ENCODE peak calls at places on chromosomes 2 and 18, in six cellular contexts. One of them, this sample, is unnamed.

GRCh38 chr2:62143696-62144095 is 52.2 kb upstream of the B3GNT2 start:
- DNase-seq in cardiac muscle cell: no peak
- DNase-seq in astrocyte of the cerebellum: no peak
- DNase-seq in AG10803: no peak
- DNase-seq in GM20000: no peak
- DNase-seq in ovary: no peak
- DNase-seq in this sample: no peak

GRCh38 chr18:72283148-72283925 is 260.8 kb downstream of the CBLN2 start:
- DNase-seq in cardiac muscle cell: no peak
- DNase-seq in astrocyte of the cerebellum: no peak
- DNase-seq in AG10803: no peak
- DNase-seq in GM20000: no peak
- DNase-seq in ovary: no peak
- DNase-seq in this sample: no peak

GRCh38 chr2:217935245-217935879 is 67.4 kb downstream of the TNS1 start:
- DNase-seq in cardiac muscle cell: peak
- DNase-seq in astrocyte of the cerebellum: peak
- DNase-seq in AG10803: peak
- DNase-seq in GM20000: no peak
- DNase-seq in ovary: no peak
- DNase-seq in this sample: no peak

GRCh38 chr2:98556634-98557033 is 51.7 kb downstream of the COA5 start:
- DNase-seq in cardiac muscle cell: no peak
- DNase-seq in astrocyte of the cerebellum: no peak
- DNase-seq in AG10803: no peak
- DNase-seq in GM20000: peak
- DNase-seq in ovary: no peak
- DNase-seq in this sample: no peak

GRCh38 chr2:96953611-96954489 is 32.5 kb downstream of the FAM178B start:
- DNase-seq in cardiac muscle cell: no peak
- DNase-seq in astrocyte of the cerebellum: no peak
- DNase-seq in AG10803: no peak
- DNase-seq in GM20000: peak
- DNase-seq in ovary: peak
- DNase-seq in this sample: no peak

GRCh38 chr2:30759481-30759880 is 47.8 kb downstream of the CAPN13 start:
- DNase-seq in cardiac muscle cell: no peak
- DNase-seq in astrocyte of the cerebellum: no peak
- DNase-seq in AG10803: no peak
- DNase-seq in GM20000: no peak
- DNase-seq in ovary: no peak
- DNase-seq in this sample: no peak

GRCh38 chr18:9827211-9827855 is 58.4 kb upstream of the TXNDC2 start:
- DNase-seq in cardiac muscle cell: peak
- DNase-seq in astrocyte of the cerebellum: no peak
- DNase-seq in AG10803: no peak
- DNase-seq in GM20000: no peak
- DNase-seq in ovary: no peak
- DNase-seq in this sample: no peak

GRCh38 chr2:130261970-130262760 is 63.9 kb upstream of the TUBA3E start:
- DNase-seq in cardiac muscle cell: peak
- DNase-seq in astrocyte of the cerebellum: no peak
- DNase-seq in AG10803: peak
- DNase-seq in GM20000: no peak
- DNase-seq in ovary: peak
- DNase-seq in this sample: no peak

GRCh38 chr2:152924722-152925121 is 206.3 kb downstream of the ARL6IP6 start:
- DNase-seq in cardiac muscle cell: no peak
- DNase-seq in astrocyte of the cerebellum: no peak
- DNase-seq in AG10803: peak
- DNase-seq in GM20000: no peak
- DNase-seq in ovary: no peak
- DNase-seq in this sample: no peak

GRCh38 chr2:168992591-168993349 is 38.4 kb downstream of the ABCB11 start:
- DNase-seq in cardiac muscle cell: peak
- DNase-seq in astrocyte of the cerebellum: no peak
- DNase-seq in AG10803: peak
- DNase-seq in GM20000: no peak
- DNase-seq in ovary: no peak
- DNase-seq in this sample: no peak

GRCh38 chr2:7984693-7985353 is 697.0 kb upstream of the ID2 start:
- DNase-seq in cardiac muscle cell: no peak
- DNase-seq in astrocyte of the cerebellum: no peak
- DNase-seq in AG10803: no peak
- DNase-seq in GM20000: peak
- DNase-seq in ovary: no peak
- DNase-seq in this sample: no peak

GRCh38 chr2:171225302-171225980 is 64.7 kb upstream of the TLK1 start:
- DNase-seq in cardiac muscle cell: peak
- DNase-seq in astrocyte of the cerebellum: peak
- DNase-seq in AG10803: peak
- DNase-seq in GM20000: no peak
- DNase-seq in ovary: no peak
- DNase-seq in this sample: no peak

GRCh38 chr2:140643761-140644187 is 1487.0 kb downstream of the LRP1B start:
- DNase-seq in cardiac muscle cell: peak
- DNase-seq in astrocyte of the cerebellum: peak
- DNase-seq in AG10803: peak
- DNase-seq in GM20000: no peak
- DNase-seq in ovary: no peak
- DNase-seq in this sample: no peak

GRCh38 chr2:164697688-164698290 is 76.5 kb upstream of the GRB14 start:
- DNase-seq in cardiac muscle cell: peak
- DNase-seq in astrocyte of the cerebellum: no peak
- DNase-seq in AG10803: peak
- DNase-seq in GM20000: no peak
- DNase-seq in ovary: no peak
- DNase-seq in this sample: no peak

GRCh38 chr2:9658972-9659371 is 28.2 kb upstream of the YWHAQ start:
- DNase-seq in cardiac muscle cell: peak
- DNase-seq in astrocyte of the cerebellum: no peak
- DNase-seq in AG10803: peak
- DNase-seq in GM20000: no peak
- DNase-seq in ovary: no peak
- DNase-seq in this sample: no peak

GRCh38 chr18:32911660-32912284 is 138.9 kb upstream of the KLHL14 start:
- DNase-seq in cardiac muscle cell: no peak
- DNase-seq in astrocyte of the cerebellum: peak
- DNase-seq in AG10803: peak
- DNase-seq in GM20000: no peak
- DNase-seq in ovary: no peak
- DNase-seq in this sample: no peak

GRCh38 chr18:59502222-59502898 is 143.3 kb upstream of the LMAN1 start:
- DNase-seq in cardiac muscle cell: peak
- DNase-seq in astrocyte of the cerebellum: peak
- DNase-seq in AG10803: peak
- DNase-seq in GM20000: no peak
- DNase-seq in ovary: no peak
- DNase-seq in this sample: peak

GRCh38 chr2:212177724-212178123 is 360.9 kb downstream of the ERBB4 start:
- DNase-seq in cardiac muscle cell: peak
- DNase-seq in astrocyte of the cerebellum: no peak
- DNase-seq in AG10803: no peak
- DNase-seq in GM20000: no peak
- DNase-seq in ovary: no peak
- DNase-seq in this sample: no peak
- TF ChIP-seq CTCF in cardiac muscle cell: no peak
- TF ChIP-seq CTCF in astrocyte of the cerebellum: peak
- TF ChIP-seq CTCF in AG10803: peak
- TF ChIP-seq CTCF in GM20000: no peak
- TF ChIP-seq CTCF in ovary: no peak
- TF ChIP-seq CTCF in this sample: no peak

DNA sequence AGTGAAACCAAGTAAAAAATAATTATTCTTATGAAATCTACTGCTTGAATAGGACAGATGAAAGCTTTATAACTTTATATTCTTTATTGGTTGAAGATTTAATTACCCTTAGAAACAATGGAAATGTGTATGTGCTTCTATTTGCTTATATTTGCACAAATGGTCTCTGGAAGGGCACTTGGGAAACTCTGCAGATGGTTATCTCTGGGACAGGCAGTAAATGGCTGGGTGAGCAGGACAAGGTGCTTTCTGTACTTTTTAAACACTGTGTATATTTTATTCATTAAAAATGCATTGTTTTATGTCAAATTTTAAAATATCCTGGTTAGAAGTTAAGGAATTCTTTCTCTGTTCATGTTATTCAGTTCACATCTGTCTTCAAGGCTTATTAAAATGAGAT is 131.1 kb downstream of the LRRTM4 start:
- DNase-seq in cardiac muscle cell: no peak
- DNase-seq in astrocyte of the cerebellum: no peak
- DNase-seq in AG10803: no peak
- DNase-seq in GM20000: no peak
- DNase-seq in ovary: no peak
- DNase-seq in this sample: no peak
- TF ChIP-seq CTCF in cardiac muscle cell: no peak
- TF ChIP-seq CTCF in astrocyte of the cerebellum: no peak
- TF ChIP-seq CTCF in AG10803: no peak
- TF ChIP-seq CTCF in GM20000: no peak
- TF ChIP-seq CTCF in ovary: no peak
- TF ChIP-seq CTCF in this sample: no peak

GRCh38 chr2:136117909-136118818 is at the start of gene CXCR4:
- DNase-seq in cardiac muscle cell: peak
- DNase-seq in astrocyte of the cerebellum: no peak
- DNase-seq in AG10803: no peak
- DNase-seq in GM20000: peak
- DNase-seq in ovary: peak
- DNase-seq in this sample: peak
- TF ChIP-seq CTCF in cardiac muscle cell: peak
- TF ChIP-seq CTCF in astrocyte of the cerebellum: peak
- TF ChIP-seq CTCF in AG10803: no peak
- TF ChIP-seq CTCF in GM20000: no peak
- TF ChIP-seq CTCF in ovary: no peak
- TF ChIP-seq CTCF in this sample: no peak

GRCh38 chr2:151030663-151031230 is 230.9 kb downstream of the RBM43 start:
- DNase-seq in cardiac muscle cell: no peak
- DNase-seq in astrocyte of the cerebellum: no peak
- DNase-seq in AG10803: no peak
- DNase-seq in GM20000: no peak
- DNase-seq in ovary: no peak
- DNase-seq in this sample: no peak
- TF ChIP-seq CTCF in cardiac muscle cell: no peak
- TF ChIP-seq CTCF in astrocyte of the cerebellum: peak
- TF ChIP-seq CTCF in AG10803: peak
- TF ChIP-seq CTCF in GM20000: no peak
- TF ChIP-seq CTCF in ovary: no peak
- TF ChIP-seq CTCF in this sample: peak